ENCODE peak calls at places on chromosome 18, in six cellular contexts. X is upper lobe of right lung, T is cardiac muscle cell, B is kidney tubule cell, R is activated T-cell treated with anti-CD3 and anti-CD28 coated beads for 24 hours, C is posterior cingulate gyrus. I is an unnamed sample.

GRCh38 chr18:2139676-2140075 is 431.6 kb downstream of the METTL4 start:
- DNase-seq in X (no peak), R (no peak), C (no peak), B (peak), T (no peak), I (no peak)

GRCh38 chr18:11040823-11041712 is 108.3 kb downstream of the PIEZO2 start:
- DNase-seq in B (peak), T (peak), C (no peak), R (no peak), X (no peak), I (no peak)

GRCh38 chr18:73691118-73691517 is 456.5 kb downstream of the FBXO15 start:
- DNase-seq in C (no peak), T (no peak), R (no peak), B (peak), X (no peak), I (no peak)

GRCh38 chr18:25244170-25244569 is 107.8 kb downstream of the ZNF521 start:
- DNase-seq in R (no peak), X (no peak), T (no peak), B (no peak), C (no peak), I (no peak)

GRCh38 chr18:3665187-3665586 is 215.2 kb downstream of the TGIF1 start:
- DNase-seq in B (no peak), C (no peak), X (no peak), T (no peak), R (no peak), I (no peak)

GRCh38 chr18:76757343-76757742 is 65.0 kb upstream of the ZNF236 start:
- DNase-seq in X (no peak), T (no peak), B (no peak), C (no peak), R (no peak), I (peak)

GRCh38 chr18:50297621-50298442 is 10.3 kb upstream of the CXXC1 start:
- DNase-seq in T (peak), C (peak), B (peak), R (peak), X (peak), I (peak)

GRCh38 chr18:59279193-59279592 is 5.9 kb upstream of the RAX start:
- DNase-seq in X (no peak), T (no peak), R (no peak), B (no peak), C (no peak), I (no peak)

GRCh38 chr18:36829362-36830140 is 624 bp downstream of the KIAA1328 start:
- DNase-seq in T (peak), X (no peak), C (peak), B (no peak), R (peak), I (peak)

GRCh38 chr18:68387246-68387645 is 327.7 kb downstream of the TMX3 start:
- DNase-seq in X (no peak), T (no peak), B (peak), C (no peak), R (no peak), I (no peak)

GRCh38 chr18:28158083-28158581 is 18.8 kb downstream of the CDH2 start:
- DNase-seq in T (peak), R (no peak), C (no peak), X (no peak), B (no peak), I (no peak)

GRCh38 chr18:77146249-77147080 is 13.9 kb upstream of the MBP start:
- DNase-seq in B (no peak), R (no peak), C (no peak), X (no peak), T (no peak), I (no peak)

GRCh38 chr18:59697236-59697932 is at the start of gene CCBE1:
- DNase-seq in C (peak), X (peak), B (peak), T (peak), R (peak), I (peak)

GRCh38 chr18:64409511-64409910 is 260.6 kb upstream of the LINC00305 start:
- DNase-seq in X (no peak), T (peak), R (no peak), C (no peak), B (peak), I (no peak)

GRCh38 chr18:74271656-74272055 is 20.1 kb downstream of the CYB5A start:
- DNase-seq in X (no peak), C (no peak), B (no peak), R (no peak), T (no peak), I (no peak)

GRCh38 chr18:58639751-58640427 is 11.0 kb upstream of the ALPK2 start:
- DNase-seq in T (no peak), X (no peak), R (no peak), C (no peak), B (peak), I (no peak)

GRCh38 chr18:44325903-44326650 is 354.6 kb upstream of the SETBP1 start:
- DNase-seq in R (no peak), C (no peak), B (peak), X (no peak), T (peak), I (no peak)

GRCh38 chr18:26540041-26540628 is 8.2 kb downstream of the KCTD1 start:
- DNase-seq in R (no peak), C (no peak), B (peak), X (no peak), T (no peak), I (no peak)

GRCh38 chr18:27583021-27583420 is 397.9 kb upstream of the CHST9 start:
- DNase-seq in X (no peak), R (no peak), T (no peak), B (peak), C (no peak), I (no peak)

GRCh38 chr18:63683890-63684289 is 18.9 kb upstream of the SERPINB11 start:
- DNase-seq in C (no peak), R (no peak), T (no peak), B (no peak), X (no peak), I (no peak)

GRCh38 chr18:22282311-22283235 is 113.2 kb downstream of the GATA6 start:
- DNase-seq in C (no peak), R (peak), B (peak), T (no peak), X (no peak), I (no peak)

GRCh38 chr18:12074734-12075133 is 18.9 kb upstream of the ANKRD62 start:
- DNase-seq in R (no peak), B (no peak), X (no peak), C (no peak), T (peak), I (no peak)

GRCh38 chr18:70290482-70291294 is 1.8 kb downstream of the SOCS6 start:
- DNase-seq in C (no peak), B (no peak), X (no peak), R (no peak), T (no peak), I (no peak)

I was measured in sigmoid colon.